ENCODE peak calls at places on chromosomes 11 and 22, in ten cellular contexts. One of them, this sample, is unnamed.
A peak's percentile ranks its signal among the peaks of the same experiment; 100 is the strongest.

GRCh38 chr11:44192015-44192380 is 96.5 kb downstream of the EXT2 start:
- DNase-seq in mesothelial cell of epicardium: no peak
- DNase-seq in heart left ventricle: no peak
- DNase-seq in WERI-Rb-1: no peak
- DNase-seq in thoracic aorta: no peak
- DNase-seq in MCF 10A: no peak
- DNase-seq in body of pancreas: no peak
- DNase-seq in stomach: no peak
- DNase-seq in CD4-positive, alpha-beta T cell: no peak
- DNase-seq in NB4: no peak
- DNase-seq in this sample: no peak

GRCh38 chr11:74681686-74682651 is 49.3 kb downstream of the CHRDL2 start:
- DNase-seq in mesothelial cell of epicardium: no peak
- DNase-seq in heart left ventricle: peak; percentile 79
- DNase-seq in WERI-Rb-1: no peak
- DNase-seq in thoracic aorta: no peak
- DNase-seq in MCF 10A: no peak
- DNase-seq in body of pancreas: peak; percentile 65
- DNase-seq in stomach: peak; percentile 81
- DNase-seq in CD4-positive, alpha-beta T cell: no peak
- DNase-seq in NB4: no peak
- DNase-seq in this sample: no peak

GRCh38 chr11:11450744-11451362 is 97.8 kb upstream of the CSNK2A3 start:
- DNase-seq in mesothelial cell of epicardium: no peak
- DNase-seq in heart left ventricle: no peak
- DNase-seq in WERI-Rb-1: no peak
- DNase-seq in thoracic aorta: no peak
- DNase-seq in MCF 10A: no peak
- DNase-seq in body of pancreas: no peak
- DNase-seq in stomach: no peak
- DNase-seq in CD4-positive, alpha-beta T cell: no peak
- DNase-seq in NB4: no peak
- DNase-seq in this sample: no peak

GRCh38 chr11:108906826-108907225 is 242.0 kb downstream of the DDX10 start:
- DNase-seq in mesothelial cell of epicardium: no peak
- DNase-seq in heart left ventricle: no peak
- DNase-seq in WERI-Rb-1: no peak
- DNase-seq in thoracic aorta: no peak
- DNase-seq in MCF 10A: peak; percentile 26
- DNase-seq in body of pancreas: no peak
- DNase-seq in stomach: no peak
- DNase-seq in CD4-positive, alpha-beta T cell: no peak
- DNase-seq in NB4: no peak
- DNase-seq in this sample: no peak

GRCh38 chr11:6705905-6706535 is 22.9 kb upstream of the MRPL17 start:
- DNase-seq in mesothelial cell of epicardium: no peak
- DNase-seq in heart left ventricle: no peak
- DNase-seq in WERI-Rb-1: peak; percentile 39
- DNase-seq in thoracic aorta: peak; percentile 15
- DNase-seq in MCF 10A: peak; percentile 65
- DNase-seq in body of pancreas: peak; percentile 61
- DNase-seq in stomach: peak; percentile 54
- DNase-seq in CD4-positive, alpha-beta T cell: no peak
- DNase-seq in NB4: peak; percentile 60
- DNase-seq in this sample: peak; percentile 52

GRCh38 chr22:47757741-47758140 is 995.3 kb downstream of the TBC1D22A start:
- DNase-seq in mesothelial cell of epicardium: no peak
- DNase-seq in heart left ventricle: no peak
- DNase-seq in WERI-Rb-1: no peak
- DNase-seq in thoracic aorta: no peak
- DNase-seq in MCF 10A: no peak
- DNase-seq in body of pancreas: no peak
- DNase-seq in stomach: no peak
- DNase-seq in CD4-positive, alpha-beta T cell: no peak
- DNase-seq in NB4: no peak
- DNase-seq in this sample: no peak

GRCh38 chr11:86132667-86133310 is 63.9 kb upstream of the PICALM start:
- DNase-seq in mesothelial cell of epicardium: no peak
- DNase-seq in heart left ventricle: no peak
- DNase-seq in WERI-Rb-1: no peak
- DNase-seq in thoracic aorta: no peak
- DNase-seq in MCF 10A: no peak
- DNase-seq in body of pancreas: no peak
- DNase-seq in stomach: no peak
- DNase-seq in CD4-positive, alpha-beta T cell: no peak
- DNase-seq in NB4: no peak
- DNase-seq in this sample: no peak

GRCh38 chr22:27918351-27919221 is 470 bp downstream of the PITPNB start:
- DNase-seq in mesothelial cell of epicardium: peak; percentile 45
- DNase-seq in heart left ventricle: peak; percentile 71
- DNase-seq in WERI-Rb-1: peak; percentile 61
- DNase-seq in thoracic aorta: peak; percentile 14
- DNase-seq in MCF 10A: peak; percentile 46
- DNase-seq in body of pancreas: peak; percentile 44
- DNase-seq in stomach: peak; percentile 33
- DNase-seq in CD4-positive, alpha-beta T cell: peak; percentile 42
- DNase-seq in NB4: peak; percentile 66
- DNase-seq in this sample: peak; percentile 58

GRCh38 chr11:69915501-69916250 is 96.5 kb upstream of the FGF3 start:
- DNase-seq in mesothelial cell of epicardium: peak; percentile 77
- DNase-seq in heart left ventricle: peak; percentile 85
- DNase-seq in WERI-Rb-1: peak; percentile 85
- DNase-seq in thoracic aorta: peak; percentile 75
- DNase-seq in MCF 10A: peak; percentile 70
- DNase-seq in body of pancreas: peak; percentile 88
- DNase-seq in stomach: peak; percentile 85
- DNase-seq in CD4-positive, alpha-beta T cell: peak; percentile 44
- DNase-seq in NB4: peak; percentile 68
- DNase-seq in this sample: peak; percentile 92

GRCh38 chr22:32830473-32830872 is 29.0 kb downstream of the TIMP3 start:
- DNase-seq in mesothelial cell of epicardium: no peak
- DNase-seq in heart left ventricle: peak; percentile 72
- DNase-seq in WERI-Rb-1: no peak
- DNase-seq in thoracic aorta: no peak
- DNase-seq in MCF 10A: no peak
- DNase-seq in body of pancreas: no peak
- DNase-seq in stomach: no peak
- DNase-seq in CD4-positive, alpha-beta T cell: no peak
- DNase-seq in NB4: no peak
- DNase-seq in this sample: peak; percentile 69

GRCh38 chr11:125272092-125272491 is 107.5 kb downstream of the PKNOX2 start:
- DNase-seq in mesothelial cell of epicardium: no peak
- DNase-seq in heart left ventricle: peak; percentile 31
- DNase-seq in WERI-Rb-1: no peak
- DNase-seq in thoracic aorta: no peak
- DNase-seq in MCF 10A: no peak
- DNase-seq in body of pancreas: no peak
- DNase-seq in stomach: no peak
- DNase-seq in CD4-positive, alpha-beta T cell: no peak
- DNase-seq in NB4: no peak
- DNase-seq in this sample: no peak

GRCh38 chr11:70556884-70557741 is 158.8 kb downstream of the CTTN start:
- DNase-seq in mesothelial cell of epicardium: no peak
- DNase-seq in heart left ventricle: no peak
- DNase-seq in WERI-Rb-1: no peak
- DNase-seq in thoracic aorta: no peak
- DNase-seq in MCF 10A: no peak
- DNase-seq in body of pancreas: no peak
- DNase-seq in stomach: no peak
- DNase-seq in CD4-positive, alpha-beta T cell: no peak
- DNase-seq in NB4: peak; percentile 75
- DNase-seq in this sample: no peak

GRCh38 chr11:12397953-12398352 is 20.6 kb downstream of the PARVA start:
- DNase-seq in mesothelial cell of epicardium: no peak
- DNase-seq in heart left ventricle: peak; percentile 78
- DNase-seq in WERI-Rb-1: no peak
- DNase-seq in thoracic aorta: no peak
- DNase-seq in MCF 10A: peak; percentile 42
- DNase-seq in body of pancreas: no peak
- DNase-seq in stomach: no peak
- DNase-seq in CD4-positive, alpha-beta T cell: no peak
- DNase-seq in NB4: no peak
- DNase-seq in this sample: no peak

GRCh38 chr11:9726313-9727022 is 62.6 kb downstream of the SWAP70 start:
- DNase-seq in mesothelial cell of epicardium: no peak
- DNase-seq in heart left ventricle: no peak
- DNase-seq in WERI-Rb-1: no peak
- DNase-seq in thoracic aorta: no peak
- DNase-seq in MCF 10A: peak; percentile 62
- DNase-seq in body of pancreas: no peak
- DNase-seq in stomach: no peak
- DNase-seq in CD4-positive, alpha-beta T cell: no peak
- DNase-seq in NB4: no peak
- DNase-seq in this sample: no peak

GRCh38 chr11:74749127-74749964 is 697 bp downstream of the RNF169 start:
- DNase-seq in mesothelial cell of epicardium: peak; percentile 42
- DNase-seq in heart left ventricle: peak; percentile 58
- DNase-seq in WERI-Rb-1: peak; percentile 48
- DNase-seq in thoracic aorta: no peak
- DNase-seq in MCF 10A: peak; percentile 56
- DNase-seq in body of pancreas: peak; percentile 52
- DNase-seq in stomach: peak; percentile 54
- DNase-seq in CD4-positive, alpha-beta T cell: peak; percentile 54
- DNase-seq in NB4: peak; percentile 90
- DNase-seq in this sample: peak; percentile 60

GRCh38 chr22:24761888-24762675 is 12.4 kb downstream of the PIWIL3 start:
- DNase-seq in mesothelial cell of epicardium: no peak
- DNase-seq in heart left ventricle: no peak
- DNase-seq in WERI-Rb-1: no peak
- DNase-seq in thoracic aorta: no peak
- DNase-seq in MCF 10A: no peak
- DNase-seq in body of pancreas: no peak
- DNase-seq in stomach: peak; percentile 16
- DNase-seq in CD4-positive, alpha-beta T cell: no peak
- DNase-seq in NB4: no peak
- DNase-seq in this sample: no peak
- TF ChIP-seq CTCF in mesothelial cell of epicardium: no peak
- TF ChIP-seq CTCF in heart left ventricle: no peak
- TF ChIP-seq CTCF in WERI-Rb-1: no peak
- TF ChIP-seq CTCF in thoracic aorta: no peak
- TF ChIP-seq CTCF in MCF 10A: no peak
- TF ChIP-seq CTCF in body of pancreas: no peak
- TF ChIP-seq CTCF in stomach: no peak
- TF ChIP-seq CTCF in CD4-positive, alpha-beta T cell: no peak
- TF ChIP-seq CTCF in NB4: no peak
- TF ChIP-seq CTCF in this sample: no peak

GRCh38 chr11:134581121-134581626 is 169.1 kb upstream of the B3GAT1 start:
- DNase-seq in mesothelial cell of epicardium: no peak
- DNase-seq in heart left ventricle: no peak
- DNase-seq in WERI-Rb-1: no peak
- DNase-seq in thoracic aorta: no peak
- DNase-seq in MCF 10A: no peak
- DNase-seq in body of pancreas: no peak
- DNase-seq in stomach: no peak
- DNase-seq in CD4-positive, alpha-beta T cell: no peak
- DNase-seq in NB4: no peak
- DNase-seq in this sample: no peak

GRCh38 chr11:134580635-134581025 is 168.6 kb upstream of the B3GAT1 start:
- DNase-seq in mesothelial cell of epicardium: no peak
- DNase-seq in heart left ventricle: no peak
- DNase-seq in WERI-Rb-1: no peak
- DNase-seq in thoracic aorta: no peak
- DNase-seq in MCF 10A: no peak
- DNase-seq in body of pancreas: no peak
- DNase-seq in stomach: no peak
- DNase-seq in CD4-positive, alpha-beta T cell: no peak
- DNase-seq in NB4: no peak
- DNase-seq in this sample: no peak

GRCh38 chr11:134579709-134580634 is 167.9 kb upstream of the B3GAT1 start:
- DNase-seq in mesothelial cell of epicardium: no peak
- DNase-seq in heart left ventricle: no peak
- DNase-seq in WERI-Rb-1: no peak
- DNase-seq in thoracic aorta: no peak
- DNase-seq in MCF 10A: no peak
- DNase-seq in body of pancreas: no peak
- DNase-seq in stomach: peak; percentile 38
- DNase-seq in CD4-positive, alpha-beta T cell: no peak
- DNase-seq in NB4: no peak
- DNase-seq in this sample: no peak

GRCh38 chr11:134577801-134578200 is 165.8 kb upstream of the B3GAT1 start:
- DNase-seq in mesothelial cell of epicardium: no peak
- DNase-seq in heart left ventricle: no peak
- DNase-seq in WERI-Rb-1: no peak
- DNase-seq in thoracic aorta: no peak
- DNase-seq in MCF 10A: no peak
- DNase-seq in body of pancreas: no peak
- DNase-seq in stomach: no peak
- DNase-seq in CD4-positive, alpha-beta T cell: no peak
- DNase-seq in NB4: no peak
- DNase-seq in this sample: no peak

GRCh38 chr11:134578807-134579708 is 167.0 kb upstream of the B3GAT1 start:
- DNase-seq in mesothelial cell of epicardium: no peak
- DNase-seq in heart left ventricle: no peak
- DNase-seq in WERI-Rb-1: peak; percentile 79
- DNase-seq in thoracic aorta: no peak
- DNase-seq in MCF 10A: no peak
- DNase-seq in body of pancreas: no peak
- DNase-seq in stomach: no peak
- DNase-seq in CD4-positive, alpha-beta T cell: no peak
- DNase-seq in NB4: peak; percentile 46
- DNase-seq in this sample: peak; percentile 34
- TF ChIP-seq CTCF in mesothelial cell of epicardium: no peak
- TF ChIP-seq CTCF in heart left ventricle: no peak
- TF ChIP-seq CTCF in WERI-Rb-1: peak; percentile 88
- TF ChIP-seq CTCF in thoracic aorta: no peak
- TF ChIP-seq CTCF in MCF 10A: no peak
- TF ChIP-seq CTCF in body of pancreas: no peak
- TF ChIP-seq CTCF in stomach: no peak
- TF ChIP-seq CTCF in CD4-positive, alpha-beta T cell: no peak
- TF ChIP-seq CTCF in NB4: peak; percentile 26
- TF ChIP-seq CTCF in this sample: no peak

DNA sequence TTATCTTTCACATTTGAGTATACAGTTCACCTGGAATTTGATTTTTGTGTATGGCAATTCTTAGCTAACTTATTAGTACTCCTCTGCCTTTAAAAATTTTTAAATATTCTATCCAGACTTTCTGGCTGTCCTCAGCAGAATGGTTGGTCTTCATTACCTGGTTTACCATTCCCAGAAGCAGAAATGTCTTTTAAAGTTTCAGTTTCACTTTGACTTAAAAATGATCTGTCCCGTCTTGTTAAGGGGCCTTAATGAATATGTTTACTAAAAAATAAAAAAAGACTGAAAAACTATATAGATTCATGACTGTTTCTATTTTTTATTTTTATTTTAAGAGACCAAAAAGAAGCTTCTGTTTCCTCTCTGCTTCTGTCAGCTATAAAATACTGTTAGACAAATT is 70.5 kb upstream of the TNRC6B start:
- DNase-seq in mesothelial cell of epicardium: no peak
- DNase-seq in heart left ventricle: no peak
- DNase-seq in WERI-Rb-1: no peak
- DNase-seq in thoracic aorta: no peak
- DNase-seq in MCF 10A: peak; percentile 7
- DNase-seq in body of pancreas: no peak
- DNase-seq in stomach: no peak
- DNase-seq in CD4-positive, alpha-beta T cell: no peak
- DNase-seq in NB4: no peak
- DNase-seq in this sample: no peak
- TF ChIP-seq CTCF in mesothelial cell of epicardium: no peak
- TF ChIP-seq CTCF in heart left ventricle: no peak
- TF ChIP-seq CTCF in WERI-Rb-1: no peak
- TF ChIP-seq CTCF in thoracic aorta: no peak
- TF ChIP-seq CTCF in MCF 10A: no peak
- TF ChIP-seq CTCF in body of pancreas: no peak
- TF ChIP-seq CTCF in stomach: no peak
- TF ChIP-seq CTCF in CD4-positive, alpha-beta T cell: no peak
- TF ChIP-seq CTCF in NB4: no peak
- TF ChIP-seq CTCF in this sample: no peak

GRCh38 chr11:76207642-76208378 is 1.5 kb upstream of the WNT11 start:
- DNase-seq in mesothelial cell of epicardium: peak; percentile 78
- DNase-seq in heart left ventricle: peak; percentile 80
- DNase-seq in WERI-Rb-1: peak; percentile 82
- DNase-seq in thoracic aorta: no peak
- DNase-seq in MCF 10A: peak; percentile 78
- DNase-seq in body of pancreas: peak; percentile 85
- DNase-seq in stomach: peak; percentile 84
- DNase-seq in CD4-positive, alpha-beta T cell: peak; percentile 83
- DNase-seq in NB4: peak; percentile 87
- DNase-seq in this sample: peak; percentile 86
- TF ChIP-seq CTCF in mesothelial cell of epicardium: peak; percentile 89
- TF ChIP-seq CTCF in heart left ventricle: peak; percentile 98
- TF ChIP-seq CTCF in WERI-Rb-1: peak; percentile 96
- TF ChIP-seq CTCF in thoracic aorta: peak; percentile 96
- TF ChIP-seq CTCF in MCF 10A: peak; percentile 90
- TF ChIP-seq CTCF in body of pancreas: peak; percentile 90
- TF ChIP-seq CTCF in stomach: no peak
- TF ChIP-seq CTCF in CD4-positive, alpha-beta T cell: peak; percentile 96
- TF ChIP-seq CTCF in NB4: peak; percentile 91
- TF ChIP-seq CTCF in this sample: peak; percentile 77